ENCODE peak calls at places on chromosomes 7 and 10, in four cellular contexts. B is IMR-90, C is K562, O is GM12878. X is an unnamed sample.

GRCh38 chr10:94224656-94225055 is 138.1 kb downstream of the NOC3L start:
- DNase-seq in B (peak), O (no peak), C (no peak), X (no peak)

GRCh38 chr10:34280599-34281374 is 534.3 kb downstream of the PARD3 start:
- DNase-seq in B (peak), O (no peak), C (no peak), X (peak)

GRCh38 chr7:32616625-32617024 is 121.3 kb downstream of the AVL9 start:
- DNase-seq in C (peak), O (no peak), B (peak), X (peak)

GRCh38 chr7:92782236-92782635 is 54.1 kb downstream of the CDK6 start:
- DNase-seq in B (no peak), C (no peak), O (no peak), X (no peak)

GRCh38 chr10:82267465-82267864 is 392.5 kb downstream of the NRG3 start:
- DNase-seq in O (no peak), C (no peak), B (no peak), X (no peak)

GRCh38 chr10:69634759-69635425 is 4.8 kb downstream of the FAM241B start:
- DNase-seq in O (no peak), B (no peak), C (no peak), X (no peak)

GRCh38 chr7:129825005-129825553 is 127.7 kb downstream of the UBE2H start:
- DNase-seq in B (no peak), O (no peak), C (peak), X (no peak)

GRCh38 chr7:17460665-17461064 is 162.2 kb downstream of the AHR start:
- DNase-seq in B (no peak), C (no peak), O (no peak), X (no peak)

GRCh38 chr7:100398239-100398638 is 25.0 kb downstream of the PILRA start:
- DNase-seq in O (no peak), C (no peak), B (no peak), X (no peak)

GRCh38 chr7:144671429-144671828 is 164.4 kb downstream of the TPK1 start:
- DNase-seq in O (no peak), B (no peak), C (no peak), X (no peak)

GRCh38 chr7:77985232-77985973 is 186.8 kb downstream of the PHTF2 start:
- DNase-seq in B (no peak), C (no peak), O (no peak), X (no peak)

GRCh38 chr10:100370976-100371706 is 24.1 kb downstream of the SCD start:
- DNase-seq in B (peak), C (peak), O (peak), X (peak)

GRCh38 chr10:113960617-113961260 is 82.9 kb upstream of the ADRB1 start:
- DNase-seq in B (no peak), O (no peak), C (no peak), X (no peak)

GRCh38 chr10:100793055-100793454 is 47.7 kb downstream of the PAX2 start:
- DNase-seq in C (no peak), B (no peak), O (no peak), X (no peak)

GRCh38 chr10:24542314-24543270 is 181.1 kb downstream of the ARHGAP21 start:
- DNase-seq in O (no peak), B (no peak), C (no peak), X (no peak)

GRCh38 chr10:113023017-113023416 is 73.0 kb downstream of the TCF7L2 start:
- DNase-seq in C (no peak), B (no peak), O (no peak), X (no peak)

GRCh38 chr7:33807779-33808482 is 97.4 kb upstream of the BMPER start:
- DNase-seq in O (no peak), C (peak), B (peak), X (peak)
- TF ChIP-seq CTCF in O (peak), C (peak), B (peak), X (peak)

GRCh38 chr7:28112056-28112455 is 68.5 kb downstream of the JAZF1 start:
- DNase-seq in C (no peak), O (no peak), B (no peak), X (no peak)
- H3K4me3 ChIP-seq in C (no peak), O (no peak), B (no peak), X (no peak)

DNA sequence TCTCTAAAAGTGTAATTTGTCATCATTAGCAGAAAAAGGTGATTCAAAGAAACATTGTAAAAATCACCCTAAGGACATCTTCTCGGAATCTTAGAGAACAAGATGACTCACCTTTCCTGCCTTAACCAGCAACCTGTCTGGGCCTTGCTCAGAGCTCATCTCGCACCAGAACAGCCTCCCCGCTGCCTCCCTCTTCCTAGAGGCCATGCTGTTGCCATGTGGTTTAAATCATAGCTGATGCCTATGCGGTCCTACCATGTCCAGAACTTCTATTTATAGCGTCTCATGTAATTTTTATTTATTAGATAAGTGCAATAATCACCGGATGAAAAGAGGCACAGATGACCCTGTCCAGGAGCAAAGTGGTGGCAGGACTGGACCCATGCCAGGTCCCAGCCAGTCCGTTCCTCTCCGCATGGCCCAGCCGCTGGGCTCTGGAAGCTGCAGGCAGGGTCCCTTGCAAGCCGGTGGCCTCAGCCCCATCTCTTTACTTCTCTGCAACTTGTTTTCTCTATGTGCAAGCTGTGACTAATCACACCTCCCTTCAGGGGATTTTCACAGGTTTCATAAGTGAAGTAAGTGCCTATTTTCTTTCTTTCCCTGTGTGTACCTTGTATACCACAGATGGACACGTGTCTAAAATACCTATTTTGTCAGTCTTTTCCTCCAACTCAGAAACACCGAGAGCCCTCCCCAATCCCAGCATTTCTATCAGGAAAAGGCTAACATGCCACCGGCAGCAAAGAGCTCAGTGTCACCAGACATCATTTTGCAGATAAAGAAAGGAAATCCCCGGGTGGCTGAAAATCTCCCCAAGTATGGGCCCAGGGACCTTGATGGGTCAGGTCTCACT is 27.1 kb downstream of the KLF6 start:
- DNase-seq in B (no peak), O (peak), C (no peak), X (no peak)
- TF ChIP-seq FOS in B (peak), O (no peak), C (no peak), X (no peak)

GRCh38 chr10:127033116-127033515 is 127.9 kb downstream of the DOCK1 start:
- DNase-seq in O (no peak), C (no peak), B (no peak), X (no peak)
- TF ChIP-seq CTCF in O (no peak), C (no peak), B (no peak), X (no peak)

GRCh38 chr10:116611153-116611545 is 9.6 kb upstream of the PNLIPRP2 start:
- DNase-seq in C (no peak), O (no peak), B (no peak), X (no peak)

GRCh38 chr10:116610443-116611152 is 10.2 kb upstream of the PNLIPRP2 start:
- DNase-seq in O (no peak), B (no peak), C (no peak), X (no peak)

GRCh38 chr10:116606061-116606483 is 14.7 kb upstream of the PNLIPRP2 start:
- DNase-seq in O (no peak), C (no peak), B (no peak), X (no peak)

GRCh38 chr10:116607336-116607735 is 13.4 kb upstream of the PNLIPRP2 start:
- DNase-seq in O (no peak), B (no peak), C (no peak), X (no peak)

GRCh38 chr10:116608683-116609594 is 11.8 kb upstream of the PNLIPRP2 start:
- DNase-seq in O (no peak), C (no peak), B (no peak), X (no peak)
- H3K4me3 ChIP-seq in O (no peak), C (peak), B (no peak), X (no peak)

GRCh38 chr7:117211614-117212013 is 111.2 kb downstream of the WNT2 start:
- DNase-seq in O (no peak), B (no peak), C (no peak), X (no peak)
- TF ChIP-seq FOS in O (no peak), B (no peak), C (no peak), X (no peak)